ENCODE peak calls at places on chromosome 21, in seven cellular contexts. T, O, F, I, R, Y and S are unnamed samples.

GRCh38 chr21:28804089-28804670 is 188.5 kb downstream of the LTN1 start:
- DNase-seq in T (no peak), O (no peak), F (no peak), I (no peak), R (no peak), Y (no peak), S (no peak)

GRCh38 chr21:29384608-29385359 is 86.1 kb downstream of the BACH1 start:
- DNase-seq in T (no peak), O (no peak), F (no peak), I (no peak), R (no peak), Y (no peak), S (no peak)

GRCh38 chr21:43847301-43847700 is 17.7 kb upstream of the AGPAT3 start:
- DNase-seq in T (no peak), O (no peak), F (no peak), I (no peak), R (no peak), Y (no peak), S (no peak)

GRCh38 chr21:42360317-42360716 is 6.0 kb downstream of the TFF1 start:
- DNase-seq in T (no peak), O (no peak), F (no peak), I (no peak), R (no peak), Y (no peak), S (no peak)

GRCh38 chr21:43908167-43908566 is 43.1 kb downstream of the AGPAT3 start:
- DNase-seq in T (no peak), O (peak; percentile 46), F (no peak), I (no peak), R (no peak), Y (no peak), S (no peak)

GRCh38 chr21:39807738-39808137 is 59.5 kb upstream of the PCP4 start:
- DNase-seq in T (no peak), O (no peak), F (no peak), I (no peak), R (no peak), Y (no peak), S (no peak)

GRCh38 chr21:41290106-41290799 is 26.3 kb upstream of the FAM3B start:
- DNase-seq in T (no peak), O (no peak), F (no peak), I (no peak), R (no peak), Y (no peak), S (no peak)

GRCh38 chr21:42264245-42265195 is 45.6 kb downstream of the ABCG1 start:
- DNase-seq in T (no peak), O (no peak), F (no peak), I (no peak), R (no peak), Y (no peak), S (no peak)

GRCh38 chr21:17463441-17463840 is 49.4 kb upstream of the CXADR start:
- DNase-seq in T (peak; percentile 76), O (no peak), F (no peak), I (no peak), R (peak; percentile 92), Y (no peak), S (no peak)

GRCh38 chr21:41817228-41817627 is 50.4 kb upstream of the RIPK4 start:
- DNase-seq in T (peak; percentile 44), O (no peak), F (peak; percentile 82), I (no peak), R (peak; percentile 67), Y (no peak), S (peak; percentile 44)

GRCh38 chr21:40841524-40842196 is 5.3 kb downstream of the DSCAM start:
- DNase-seq in T (no peak), O (no peak), F (peak; percentile 93), I (no peak), R (no peak), Y (no peak), S (peak; percentile 46)

GRCh38 chr21:25338415-25338814 is 268.9 kb downstream of the MRPL39 start:
- DNase-seq in T (no peak), O (no peak), F (no peak), I (no peak), R (no peak), Y (no peak), S (no peak)

GRCh38 chr21:44734026-44734745 is 22.8 kb upstream of the TSPEAR start:
- DNase-seq in T (no peak), O (no peak), F (no peak), I (no peak), R (no peak), Y (no peak), S (no peak)

GRCh38 chr21:14900611-14901010 is 164.2 kb downstream of the NRIP1 start:
- DNase-seq in T (no peak), O (no peak), F (no peak), I (no peak), R (no peak), Y (no peak), S (no peak)

GRCh38 chr21:33434770-33435360 is 31.7 kb downstream of the IFNGR2 start:
- DNase-seq in T (peak; percentile 69), O (no peak), F (no peak), I (no peak), R (peak; percentile 93), Y (peak; percentile 77), S (no peak)

GRCh38 chr21:42107881-42108553 is 36.9 kb downstream of the UMODL1 start:
- DNase-seq in T (peak; percentile 10), O (no peak), F (peak; percentile 91), I (peak; percentile 34), R (peak; percentile 62), Y (peak; percentile 73), S (peak; percentile 65)

GRCh38 chr21:44065428-44065827 is 41.8 kb upstream of the PWP2 start:
- DNase-seq in T (no peak), O (no peak), F (no peak), I (peak; percentile 76), R (peak; percentile 63), Y (no peak), S (no peak)

GRCh38 chr21:28822882-28823335 is 169.8 kb downstream of the LTN1 start:
- DNase-seq in T (no peak), O (no peak), F (no peak), I (no peak), R (peak; percentile 54), Y (no peak), S (no peak)

GRCh38 chr21:41321908-41322495 is 5.4 kb downstream of the FAM3B start:
- DNase-seq in T (no peak), O (no peak), F (no peak), I (no peak), R (no peak), Y (no peak), S (no peak)

GRCh38 chr21:34621434-34622000 is 6.6 kb upstream of the RCAN1 start:
- DNase-seq in T (no peak), O (no peak), F (no peak), I (no peak), R (no peak), Y (no peak), S (no peak)
- H3K4me3 ChIP-seq in T (no peak overlapping the region), O (no peak overlapping the region), F (no peak overlapping the region), I (no peak overlapping the region), R (no peak overlapping the region), Y (no peak overlapping the region), S (no peak overlapping the region)

GRCh38 chr21:34933609-34934345 is 115.3 kb downstream of the RUNX1 start:
- DNase-seq in T (no peak), O (no peak), F (no peak), I (peak; percentile 21), R (no peak), Y (no peak), S (no peak)
- H3K4me3 ChIP-seq in T (no peak overlapping the region), O (no peak overlapping the region), F (no peak overlapping the region), I (peak overlapping the region; percentile 18), R (no peak overlapping the region), Y (no peak overlapping the region), S (no peak overlapping the region)

GRCh38 chr21:45985471-45986315 is 4.1 kb downstream of the COL6A1 start:
- DNase-seq in T (no peak), O (peak; percentile 50), F (no peak), I (no peak), R (no peak), Y (peak; percentile 1), S (no peak)
- H3K4me3 ChIP-seq in T (peak overlapping the region; percentile 98), O (no peak overlapping the region), F (no peak overlapping the region), I (no peak overlapping the region), R (no peak overlapping the region), Y (no peak overlapping the region), S (no peak overlapping the region)

GRCh38 chr21:38056481-38056880 is 140.2 kb upstream of the KCNJ6 start:
- DNase-seq in T (no peak), O (no peak), F (no peak), I (no peak), R (no peak), Y (no peak), S (no peak)
- H3K4me3 ChIP-seq in T (no peak overlapping the region), O (no peak overlapping the region), F (no peak overlapping the region), I (no peak overlapping the region), R (no peak overlapping the region), Y (no peak overlapping the region), S (no peak overlapping the region)

GRCh38 chr21:32302560-32302959 is 3.9 kb downstream of the MRAP start:
- DNase-seq in T (no peak), O (no peak), F (no peak), I (no peak), R (no peak), Y (no peak), S (no peak)
- H3K4me3 ChIP-seq in T (no peak overlapping the region), O (no peak overlapping the region), F (no peak overlapping the region), I (no peak overlapping the region), R (no peak overlapping the region), Y (no peak overlapping the region), S (no peak overlapping the region)